ENCODE peak calls at places on chromosomes 3 and 15, in four cellular contexts. G is NCI-H187; J is dermis blood vessel endothelial cell; E is activated CD4-positive, alpha-beta T cell treated with anti-CD3 and anti-CD28 coated beads for 24 hours. U is an unnamed sample.

GRCh38 chr3:13046569-13047279 is 26.5 kb downstream of the IQSEC1 start:
- DNase-seq in G (no peak), J (no peak), E (no peak), U (no peak)

GRCh38 chr15:23064156-23064555 is 24.8 kb upstream of the TUBGCP5 start:
- DNase-seq in G (no peak), J (no peak), E (no peak), U (no peak)

GRCh38 chr15:71124937-71125755 is 9.9 kb downstream of the THSD4 start:
- DNase-seq in G (no peak), J (peak), E (no peak), U (no peak)

GRCh38 chr15:22808240-22808639 is 21.8 kb downstream of the NIPA1 start:
- DNase-seq in G (no peak), J (no peak), E (no peak), U (no peak)

GRCh38 chr3:154122912-154123559 is 1.8 kb downstream of the ARHGEF26 start:
- DNase-seq in G (no peak), J (peak), E (no peak), U (no peak)

GRCh38 chr3:23404241-23404640 is 201.1 kb downstream of the UBE2E2 start:
- DNase-seq in G (no peak), J (peak), E (no peak), U (peak)

GRCh38 chr15:70203981-70204560 is 106.4 kb upstream of the TLE3 start:
- DNase-seq in G (no peak), J (no peak), E (no peak), U (no peak)

GRCh38 chr3:45608885-45609284 is 14.3 kb downstream of the LIMD1 start:
- DNase-seq in G (no peak), J (no peak), E (no peak), U (no peak)

GRCh38 chr3:162547321-162547720 is 1050.7 kb downstream of the OTOL1 start:
- DNase-seq in G (no peak), J (no peak), E (no peak), U (no peak)

GRCh38 chr15:78934063-78935023 is 10.5 kb downstream of the CTSH start:
- DNase-seq in G (no peak), J (no peak), E (no peak), U (no peak)

GRCh38 chr15:89132611-89133242 is 44.5 kb downstream of the ABHD2 start:
- DNase-seq in G (no peak), J (peak), E (no peak), U (no peak)

GRCh38 chr3:195172285-195172684 is 98.7 kb downstream of the XXYLT1 start:
- DNase-seq in G (no peak), J (peak), E (no peak), U (no peak)

GRCh38 chr3:1092061-1092460 is 763 bp upstream of the CNTN6 start:
- DNase-seq in G (no peak), J (no peak), E (no peak), U (no peak)

GRCh38 chr3:53806182-53807116 is 39.8 kb downstream of the CHDH start:
- DNase-seq in G (no peak), J (no peak), E (no peak), U (peak)

GRCh38 chr3:51670053-51670666 is 892 bp upstream of the TEX264 start:
- DNase-seq in G (no peak), J (no peak), E (no peak), U (no peak)

GRCh38 chr3:72960812-72961518 is 35.6 kb upstream of the PPP4R2 start:
- DNase-seq in G (no peak), J (no peak), E (no peak), U (no peak)

GRCh38 chr15:101827257-101827656 is 15.3 kb downstream of the OR4F15 start:
- DNase-seq in G (no peak), J (no peak), E (no peak), U (no peak)

GRCh38 chr3:50229490-50229889 is 6.5 kb upstream of the GNAI2 start:
- DNase-seq in G (no peak), J (no peak), E (no peak), U (no peak)

GRCh38 chr3:161171113-161171512 is 50.0 kb upstream of the NMD3 start:
- DNase-seq in G (no peak), J (peak), E (no peak), U (no peak)

GRCh38 chr3:136194409-136195257 is 1.5 kb downstream of the MSL2 start:
- DNase-seq in G (no peak), J (peak), E (peak), U (no peak)

GRCh38 chr3:188792788-188793187 is 379.0 kb upstream of the TPRG1 start:
- DNase-seq in G (no peak), J (no peak), E (no peak), U (no peak)

GRCh38 chr3:99681512-99681911 is 43.1 kb downstream of the COL8A1 start:
- DNase-seq in G (no peak), J (no peak), E (no peak), U (no peak)

U was measured in Caki2.